ENCODE peak calls at places on chromosomes 2 and 18, in ten cellular contexts. S, O, C, P, F, X, Q, Z, W and I are unnamed samples.

GRCh38 chr18:36589857-36590543 is 238.8 kb downstream of the TPGS2 start:
- DNase-seq in S (no peak), O (no peak), C (peak; percentile 77), P (no peak), F (no peak), X (no peak), Q (no peak), Z (no peak), W (peak; percentile 52), I (no peak)

GRCh38 chr2:240956161-240956934 is 42.1 kb upstream of the SNED1 start:
- DNase-seq in S (no peak), O (no peak), C (no peak), P (peak; percentile 5), F (peak; percentile 43), X (peak; percentile 6), Q (no peak), Z (no peak), W (no peak), I (peak; percentile 13)

GRCh38 chr2:9152975-9153402 is 53.6 kb upstream of the ASAP2 start:
- DNase-seq in S (no peak), O (no peak), C (no peak), P (no peak), F (no peak), X (no peak), Q (no peak), Z (no peak), W (no peak), I (no peak)

GRCh38 chr18:27110319-27110718 is 74.8 kb downstream of the CHST9 start:
- DNase-seq in S (no peak), O (no peak), C (no peak), P (no peak), F (no peak), X (no peak), Q (no peak), Z (no peak), W (no peak), I (no peak)

GRCh38 chr2:97931118-97931850 is 64.5 kb downstream of the TMEM131 start:
- DNase-seq in S (no peak), O (peak; percentile 53), C (no peak), P (no peak), F (no peak), X (no peak), Q (no peak), Z (no peak), W (no peak), I (no peak)

GRCh38 chr2:199490049-199490448 is 32.3 kb upstream of the SATB2 start:
- DNase-seq in S (no peak), O (no peak), C (no peak), P (no peak), F (no peak), X (no peak), Q (no peak), Z (no peak), W (no peak), I (no peak)

GRCh38 chr18:79139206-79139605 is 70.0 kb downstream of the ATP9B start:
- DNase-seq in S (no peak), O (no peak), C (no peak), P (no peak), F (no peak), X (no peak), Q (no peak), Z (no peak), W (no peak), I (peak; percentile 47)

GRCh38 chr2:65053199-65053598 is 3.0 kb upstream of the CEP68 start:
- DNase-seq in S (no peak), O (peak; percentile 92), C (no peak), P (no peak), F (no peak), X (no peak), Q (no peak), Z (no peak), W (no peak), I (no peak)

GRCh38 chr2:237558918-237559645 is 7.3 kb upstream of the PRLH start:
- DNase-seq in S (no peak), O (no peak), C (peak; percentile 62), P (peak; percentile 78), F (peak; percentile 58), X (no peak), Q (peak; percentile 92), Z (peak; percentile 44), W (peak; percentile 65), I (no peak)

GRCh38 chr2:170147576-170147975 is 30.4 kb upstream of the MYO3B start:
- DNase-seq in S (no peak), O (no peak), C (peak; percentile 97), P (no peak), F (no peak), X (no peak), Q (no peak), Z (no peak), W (no peak), I (no peak)

GRCh38 chr2:215773728-215774127 is 239.6 kb downstream of the MREG start:
- DNase-seq in S (no peak), O (no peak), C (peak; percentile 68), P (peak; percentile 38), F (no peak), X (no peak), Q (no peak), Z (no peak), W (peak; percentile 83), I (no peak)

GRCh38 chr2:188512456-188512855 is 220.8 kb downstream of the GULP1 start:
- DNase-seq in S (no peak), O (peak; percentile 15), C (peak; percentile 57), P (no peak), F (no peak), X (no peak), Q (no peak), Z (no peak), W (peak; percentile 65), I (no peak)

GRCh38 chr2:196105956-196106355 is 37.3 kb upstream of the DNAH7 start:
- DNase-seq in S (no peak), O (no peak), C (no peak), P (no peak), F (no peak), X (no peak), Q (no peak), Z (no peak), W (no peak), I (no peak)

GRCh38 chr2:69992310-69993047 is 31.0 kb upstream of the ASPRV1 start:
- DNase-seq in S (no peak), O (no peak), C (no peak), P (no peak), F (no peak), X (no peak), Q (no peak), Z (no peak), W (no peak), I (no peak)

GRCh38 chr18:55338955-55339662 is 248.9 kb downstream of the TCF4 start:
- DNase-seq in S (no peak), O (no peak), C (no peak), P (no peak), F (no peak), X (no peak), Q (no peak), Z (no peak), W (no peak), I (no peak)
- TF ChIP-seq CTCF in S (no peak), O (no peak), C (no peak), P (no peak), F (no peak), X (no peak), Q (no peak), Z (peak; percentile 23), W (peak; percentile 61), I (no peak)

GRCh38 chr2:10371441-10372194 is 68.9 kb downstream of the HPCAL1 start:
- DNase-seq in S (no peak), O (no peak), C (no peak), P (no peak), F (no peak), X (no peak), Q (no peak), Z (no peak), W (no peak), I (no peak)
- TF ChIP-seq CTCF in S (no peak), O (no peak), C (no peak), P (no peak), F (no peak), X (no peak), Q (no peak), Z (no peak), W (no peak), I (no peak)

GRCh38 chr2:20596973-20597867 is 53.7 kb downstream of the HS1BP3 start:
- DNase-seq in S (no peak), O (no peak), C (no peak), P (peak; percentile 86), F (peak; percentile 35), X (no peak), Q (peak; percentile 92), Z (peak; percentile 77), W (no peak), I (no peak)

GRCh38 chr2:20599861-20600461 is 50.9 kb downstream of the HS1BP3 start:
- DNase-seq in S (no peak), O (no peak), C (no peak), P (no peak), F (peak; percentile 21), X (no peak), Q (peak; percentile 24), Z (peak; percentile 21), W (no peak), I (no peak)

GRCh38 chr2:20600756-20601325 is 50.1 kb downstream of the HS1BP3 start:
- DNase-seq in S (no peak), O (no peak), C (no peak), P (no peak), F (no peak), X (no peak), Q (no peak), Z (no peak), W (no peak), I (no peak)

GRCh38 chr2:20597868-20598183 is 53.1 kb downstream of the HS1BP3 start:
- DNase-seq in S (no peak), O (no peak), C (no peak), P (no peak), F (peak; percentile 15), X (no peak), Q (peak; percentile 34), Z (peak; percentile 6), W (no peak), I (no peak)

DNA sequence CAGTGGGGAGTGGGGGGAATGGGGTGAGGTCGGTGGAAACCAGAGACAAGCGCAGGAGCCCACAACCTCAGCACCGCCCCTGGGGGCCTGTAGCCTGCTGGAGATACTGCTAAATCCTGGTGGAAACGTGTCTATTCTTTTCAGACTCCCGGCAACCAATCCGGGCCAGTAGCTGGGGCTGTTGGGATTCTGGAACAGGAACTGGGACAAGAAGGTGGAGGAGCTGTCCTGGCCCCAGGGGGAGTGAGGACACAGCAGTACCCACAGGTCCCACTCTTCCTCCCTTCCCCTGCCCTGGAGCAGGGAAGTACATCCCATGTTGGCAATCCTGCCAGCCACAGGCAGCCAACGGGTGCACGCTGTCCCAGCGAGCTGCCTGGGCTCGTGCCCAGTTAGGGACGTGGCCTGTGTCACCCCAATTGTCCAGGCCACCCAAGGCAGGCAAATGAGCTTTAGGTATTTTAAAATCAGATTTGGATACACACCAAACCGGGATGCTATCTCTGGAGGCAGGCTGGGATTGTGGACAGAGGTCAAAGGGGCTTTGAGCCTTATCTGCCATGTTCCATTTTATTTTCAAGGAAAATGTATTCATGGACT is 51.8 kb downstream of the HS1BP3 start:
- DNase-seq in S (no peak), O (no peak), C (no peak), P (peak; percentile 53), F (peak; percentile 53), X (no peak), Q (peak; percentile 51), Z (peak; percentile 86), W (no peak), I (no peak)
- TF ChIP-seq CTCF in S (no peak), O (no peak), C (no peak), P (no peak), F (no peak), X (no peak), Q (no peak), Z (peak; percentile 15), W (no peak), I (no peak)

GRCh38 chr2:164479460-164479859 is 141.8 kb downstream of the GRB14 start:
- DNase-seq in S (peak; percentile 53), O (no peak), C (peak; percentile 39), P (no peak), F (no peak), X (peak; percentile 13), Q (no peak), Z (no peak), W (no peak), I (no peak)
- TF ChIP-seq CTCF in S (peak; percentile 19), O (peak; percentile 13), C (peak; percentile 44), P (peak; percentile 51), F (no peak), X (peak; percentile 67), Q (peak; percentile 7), Z (peak; percentile 57), W (peak; percentile 63), I (no peak)